ENCODE peak calls at places on chromosomes 13 and 19, in six cellular contexts. C is tibial artery; V is RWPE1; O is AG10803; Z is CD8-positive, alpha-beta T cell; K is brain microvascular endothelial cell. N is an unnamed sample.

GRCh38 chr19:48363500-48363809 is 285 bp downstream of the TMEM143 start:
- DNase-seq in C (peak), V (no peak), O (no peak), Z (no peak), K (no peak), N (no peak)

GRCh38 chr19:33301011-33301899 is 1.1 kb downstream of the CEBPA start:
- DNase-seq in C (no peak), V (no peak), O (peak), Z (no peak), K (no peak), N (no peak)

GRCh38 chr13:44422755-44423643 is 49.4 kb downstream of the SERP2 start:
- DNase-seq in C (no peak), V (no peak), O (no peak), Z (no peak), K (no peak), N (no peak)

GRCh38 chr13:75486146-75486545 is 4.2 kb upstream of the TBC1D4 start:
- DNase-seq in C (no peak), V (no peak), O (no peak), Z (no peak), K (no peak), N (no peak)

GRCh38 chr19:32404939-32405430 is 585 bp upstream of the DPY19L3 start:
- DNase-seq in C (peak), V (peak), O (peak), Z (no peak), K (peak), N (no peak)

GRCh38 chr19:45107621-45108170 is 14.7 kb downstream of the PPP1R37 start:
- DNase-seq in C (no peak), V (no peak), O (no peak), Z (no peak), K (no peak), N (no peak)

GRCh38 chr13:105732946-105733529 is 802.4 kb downstream of the EFNB2 start:
- DNase-seq in C (no peak), V (no peak), O (no peak), Z (no peak), K (no peak), N (no peak)

GRCh38 chr19:6577410-6578125 is 13.4 kb downstream of the CD70 start:
- DNase-seq in C (no peak), V (peak), O (peak), Z (no peak), K (no peak), N (peak)

GRCh38 chr19:35211545-35212230 is 16.9 kb downstream of the FAM187B start:
- DNase-seq in C (peak), V (no peak), O (no peak), Z (peak), K (no peak), N (peak)

GRCh38 chr13:79749985-79750551 is 269.1 kb downstream of the NDFIP2 start:
- DNase-seq in C (peak), V (peak), O (peak), Z (no peak), K (peak), N (no peak)

GRCh38 chr13:20495087-20496023 is 30.3 kb downstream of the CRYL1 start:
- DNase-seq in C (peak), V (peak), O (peak), Z (peak), K (peak), N (peak)

GRCh38 chr19:482186-483041 is 13.9 kb upstream of the MADCAM1 start:
- DNase-seq in C (no peak), V (no peak), O (no peak), Z (no peak), K (no peak), N (no peak)

GRCh38 chr19:2438178-2438577 is 10.8 kb upstream of the TIMM13 start:
- DNase-seq in C (no peak), V (no peak), O (no peak), Z (no peak), K (no peak), N (no peak)

GRCh38 chr19:17283504-17283996 is 1.8 kb downstream of the ANKLE1 start:
- DNase-seq in C (no peak), V (no peak), O (no peak), Z (no peak), K (no peak), N (no peak)

GRCh38 chr13:51524312-51524711 is 60.0 kb upstream of the WDFY2 start:
- DNase-seq in C (no peak), V (no peak), O (no peak), Z (no peak), K (no peak), N (no peak)

GRCh38 chr19:5452594-5453565 is 2.3 kb upstream of the ZNRF4 start:
- DNase-seq in C (no peak), V (no peak), O (peak), Z (no peak), K (peak), N (no peak)

GRCh38 chr13:28475916-28476725 is 18.8 kb downstream of the FLT1 start:
- DNase-seq in C (no peak), V (peak), O (peak), Z (no peak), K (peak), N (no peak)

GRCh38 chr13:50979187-50979586 is 69.6 kb downstream of the RNASEH2B start:
- DNase-seq in C (no peak), V (no peak), O (no peak), Z (no peak), K (no peak), N (no peak)

GRCh38 chr13:83798731-83799130 is 83.5 kb downstream of the SLITRK1 start:
- DNase-seq in C (no peak), V (no peak), O (no peak), Z (no peak), K (no peak), N (no peak)

GRCh38 chr13:107994137-107994536 is 221.2 kb downstream of the LIG4 start:
- DNase-seq in C (no peak), V (no peak), O (no peak), Z (no peak), K (no peak), N (no peak)

GRCh38 chr13:44004881-44005280 is 125.2 kb downstream of the LACC1 start:
- DNase-seq in C (no peak), V (peak), O (peak), Z (no peak), K (peak), N (no peak)

GRCh38 chr19:38654478-38655079 is 7.1 kb downstream of the ACTN4 start:
- DNase-seq in C (no peak), V (no peak), O (no peak), Z (no peak), K (no peak), N (no peak)

GRCh38 chr13:97982286-97982685 is 28.8 kb downstream of the IPO5 start:
- DNase-seq in C (no peak), V (no peak), O (peak), Z (no peak), K (no peak), N (no peak)

GRCh38 chr19:49422407-49423277 is 599 bp downstream of the PTH2 start:
- DNase-seq in C (no peak), V (no peak), O (no peak), Z (peak), K (no peak), N (no peak)
- TF ChIP-seq CTCF in C (peak), V (peak), O (peak), Z (peak), K (peak), N (peak)

GRCh38 chr19:13764101-13764807 is at the start of gene MRI1:
- DNase-seq in C (peak), V (peak), O (peak), Z (peak), K (no peak), N (peak)
- TF ChIP-seq CTCF in C (no peak), V (no peak), O (peak), Z (no peak), K (no peak), N (no peak)

GRCh38 chr13:41196011-41196410 is 1.6 kb upstream of the KBTBD7 start:
- DNase-seq in C (no peak), V (no peak), O (no peak), Z (no peak), K (no peak), N (no peak)

GRCh38 chr13:41193919-41194824 is at the start of gene KBTBD7:
- DNase-seq in C (peak), V (peak), O (peak), Z (peak), K (peak), N (peak)

GRCh38 chr13:41199061-41199460 is 4.7 kb upstream of the KBTBD7 start:
- DNase-seq in C (no peak), V (no peak), O (no peak), Z (no peak), K (no peak), N (no peak)

GRCh38 chr13:41199526-41199925 is 5.2 kb upstream of the KBTBD7 start:
- DNase-seq in C (no peak), V (no peak), O (no peak), Z (no peak), K (no peak), N (no peak)

GRCh38 chr13:41196620-41197019 is 2.3 kb upstream of the KBTBD7 start:
- DNase-seq in C (no peak), V (no peak), O (no peak), Z (no peak), K (no peak), N (no peak)
- TF ChIP-seq CTCF in C (no peak), V (peak), O (peak), Z (no peak), K (peak), N (no peak)

DNA sequence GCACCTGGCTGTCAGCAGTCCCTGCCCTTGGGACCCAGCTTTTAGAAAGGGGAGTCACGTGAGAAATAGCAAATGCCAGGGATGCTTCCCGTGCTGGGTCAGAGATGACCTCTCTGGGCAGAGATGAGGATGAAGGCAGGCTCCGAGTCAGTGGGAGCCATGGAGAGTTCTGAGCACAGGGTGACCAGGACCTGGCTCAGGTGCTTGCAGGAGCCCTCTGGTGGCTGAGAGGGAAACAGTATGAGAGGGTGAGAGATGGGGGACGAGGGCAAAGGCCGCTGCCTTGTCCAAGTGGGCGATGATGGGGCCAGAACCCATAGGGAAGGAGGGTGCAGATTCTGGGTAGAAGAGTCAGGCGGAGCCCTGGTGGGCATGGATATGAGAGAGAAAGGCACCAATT is 15.8 kb downstream of the TMED1 start:
- DNase-seq in C (no peak), V (no peak), O (no peak), Z (no peak), K (no peak), N (no peak)
- TF ChIP-seq CTCF in C (no peak), V (no peak), O (peak), Z (no peak), K (peak), N (peak)

GRCh38 chr13:77016888-77017623 is 9.9 kb downstream of the FBXL3 start:
- DNase-seq in C (no peak), V (no peak), O (no peak), Z (no peak), K (no peak), N (no peak)
- TF ChIP-seq CTCF in C (no peak), V (no peak), O (no peak), Z (no peak), K (no peak), N (no peak)

GRCh38 chr13:103788061-103788652 is 721.9 kb upstream of the SLC10A2 start:
- DNase-seq in C (no peak), V (no peak), O (no peak), Z (no peak), K (peak), N (no peak)
- TF ChIP-seq CTCF in C (no peak), V (no peak), O (no peak), Z (no peak), K (peak), N (no peak)

DNA sequence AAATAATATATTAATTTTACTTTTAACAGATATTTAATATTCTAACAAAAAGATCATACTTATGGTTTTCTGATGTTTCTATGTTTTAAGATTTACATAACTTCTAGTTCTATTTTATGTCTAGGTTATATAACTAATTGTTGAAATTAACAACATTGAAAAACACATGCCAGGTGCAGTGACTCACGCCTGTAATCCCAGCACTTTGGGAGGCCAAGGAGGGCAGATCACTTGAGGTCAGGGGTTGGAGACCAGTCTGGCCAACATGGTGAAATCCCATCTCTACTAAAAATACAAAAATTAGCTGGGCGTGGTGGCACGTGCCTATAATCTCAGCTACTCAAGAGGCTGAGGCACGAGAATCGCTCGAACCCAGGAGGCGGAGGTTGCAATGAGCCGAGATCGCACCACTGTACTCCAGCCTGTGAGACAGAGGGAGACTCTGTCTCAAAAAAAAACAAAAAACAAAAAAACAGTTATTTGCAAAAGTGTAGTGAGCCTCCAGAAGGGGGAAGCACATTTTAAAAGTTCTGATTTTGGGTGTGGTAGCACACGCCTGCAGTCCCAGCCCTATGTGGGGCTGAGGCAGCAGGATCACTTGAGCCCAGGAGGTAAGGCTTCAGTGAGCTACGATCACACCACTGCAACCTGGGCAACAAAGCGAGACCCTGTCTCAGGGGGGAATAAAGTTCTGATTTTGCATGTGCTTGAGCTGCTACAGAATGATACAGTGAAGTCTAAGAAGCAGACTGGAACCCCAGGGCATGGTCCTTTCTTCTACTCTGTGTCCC is 18.6 kb downstream of the MIPEP start:
- DNase-seq in C (no peak), V (no peak), O (peak), Z (no peak), K (no peak), N (no peak)
- TF ChIP-seq CTCF in C (no peak), V (no peak), O (peak), Z (no peak), K (no peak), N (no peak)